ENCODE peak calls at places on chromosomes 5 and 9, in six cellular contexts. One of them, this sample, is unnamed.
A peak's percentile ranks its signal among the peaks of the same experiment; 100 is the strongest.

GRCh38 chr9:84123648-84124406 is 143.2 kb downstream of the RMI1 start:
- DNase-seq in HuH-7: no peak
- DNase-seq in ACHN: no peak
- DNase-seq in foreskin keratinocyte: no peak
- DNase-seq in mesothelial cell of epicardium: no peak
- DNase-seq in COLO829: no peak
- DNase-seq in this sample: no peak

GRCh38 chr5:55345327-55345726 is 37.5 kb downstream of the MTREX start:
- DNase-seq in foreskin keratinocyte: no peak
- DNase-seq in ACHN: peak; percentile 8
- DNase-seq in HuH-7: peak; percentile 12
- DNase-seq in COLO829: no peak
- DNase-seq in mesothelial cell of epicardium: no peak
- DNase-seq in this sample: no peak

GRCh38 chr9:112012026-112012902 is 115.7 kb downstream of the UGCG start:
- DNase-seq in COLO829: peak; percentile 69
- DNase-seq in mesothelial cell of epicardium: no peak
- DNase-seq in HuH-7: no peak
- DNase-seq in foreskin keratinocyte: peak; percentile 90
- DNase-seq in ACHN: peak; percentile 94
- DNase-seq in this sample: peak; percentile 28

GRCh38 chr9:91411096-91411771 is 12.4 kb downstream of the NFIL3 start:
- DNase-seq in COLO829: no peak
- DNase-seq in mesothelial cell of epicardium: no peak
- DNase-seq in ACHN: no peak
- DNase-seq in HuH-7: no peak
- DNase-seq in foreskin keratinocyte: no peak
- DNase-seq in this sample: no peak

GRCh38 chr9:37839491-37840461 is 39.2 kb downstream of the DCAF10 start:
- DNase-seq in ACHN: no peak
- DNase-seq in COLO829: no peak
- DNase-seq in foreskin keratinocyte: no peak
- DNase-seq in mesothelial cell of epicardium: no peak
- DNase-seq in HuH-7: no peak
- DNase-seq in this sample: peak; percentile 24

GRCh38 chr9:35687972-35688557 is 1.7 kb downstream of the TPM2 start:
- DNase-seq in HuH-7: no peak
- DNase-seq in mesothelial cell of epicardium: no peak
- DNase-seq in foreskin keratinocyte: no peak
- DNase-seq in ACHN: no peak
- DNase-seq in COLO829: no peak
- DNase-seq in this sample: no peak

GRCh38 chr5:159883522-159883950 is 32.7 kb upstream of the ADRA1B start:
- DNase-seq in mesothelial cell of epicardium: no peak
- DNase-seq in ACHN: no peak
- DNase-seq in HuH-7: no peak
- DNase-seq in COLO829: no peak
- DNase-seq in foreskin keratinocyte: peak; percentile 47
- DNase-seq in this sample: no peak

GRCh38 chr5:74672215-74672877 is 12.7 kb upstream of the HEXB start:
- DNase-seq in mesothelial cell of epicardium: no peak
- DNase-seq in COLO829: no peak
- DNase-seq in HuH-7: no peak
- DNase-seq in ACHN: no peak
- DNase-seq in foreskin keratinocyte: no peak
- DNase-seq in this sample: no peak

GRCh38 chr9:710951-711745 is 130.3 kb upstream of the DMRT1 start:
- DNase-seq in foreskin keratinocyte: no peak
- DNase-seq in mesothelial cell of epicardium: no peak
- DNase-seq in HuH-7: no peak
- DNase-seq in ACHN: no peak
- DNase-seq in COLO829: no peak
- DNase-seq in this sample: no peak

GRCh38 chr5:113293613-113294340 is 141.0 kb downstream of the TSSK1B start:
- DNase-seq in ACHN: peak; percentile 38
- DNase-seq in foreskin keratinocyte: no peak
- DNase-seq in mesothelial cell of epicardium: no peak
- DNase-seq in HuH-7: no peak
- DNase-seq in COLO829: no peak
- DNase-seq in this sample: peak; percentile 40

GRCh38 chr9:37445832-37446231 is 19.4 kb downstream of the ZBTB5 start:
- DNase-seq in mesothelial cell of epicardium: no peak
- DNase-seq in foreskin keratinocyte: no peak
- DNase-seq in COLO829: no peak
- DNase-seq in HuH-7: no peak
- DNase-seq in ACHN: no peak
- DNase-seq in this sample: no peak

GRCh38 chr9:124941689-124942561 is 1.0 kb upstream of the GOLGA1 start:
- DNase-seq in mesothelial cell of epicardium: peak; percentile 62
- DNase-seq in HuH-7: no peak
- DNase-seq in ACHN: peak; percentile 48
- DNase-seq in COLO829: no peak
- DNase-seq in foreskin keratinocyte: no peak
- DNase-seq in this sample: peak; percentile 44

GRCh38 chr5:160846642-160847041 is 5.4 kb downstream of the ATP10B start:
- DNase-seq in COLO829: no peak
- DNase-seq in HuH-7: no peak
- DNase-seq in mesothelial cell of epicardium: no peak
- DNase-seq in foreskin keratinocyte: no peak
- DNase-seq in ACHN: no peak
- DNase-seq in this sample: no peak

GRCh38 chr9:128369024-128369706 is 2.0 kb upstream of the URM1 start:
- DNase-seq in HuH-7: no peak
- DNase-seq in ACHN: no peak
- DNase-seq in foreskin keratinocyte: no peak
- DNase-seq in mesothelial cell of epicardium: no peak
- DNase-seq in COLO829: no peak
- DNase-seq in this sample: no peak

GRCh38 chr9:91256235-91256634 is 105.5 kb downstream of the AUH start:
- DNase-seq in mesothelial cell of epicardium: no peak
- DNase-seq in foreskin keratinocyte: no peak
- DNase-seq in HuH-7: no peak
- DNase-seq in ACHN: no peak
- DNase-seq in COLO829: no peak
- DNase-seq in this sample: no peak

GRCh38 chr5:93582677-93583524 is at the start of gene NR2F1:
- DNase-seq in HuH-7: peak; percentile 97
- DNase-seq in ACHN: peak; percentile 55
- DNase-seq in mesothelial cell of epicardium: no peak
- DNase-seq in COLO829: no peak
- DNase-seq in foreskin keratinocyte: no peak
- DNase-seq in this sample: peak; percentile 73

GRCh38 chr9:35026671-35027070 is 37.1 kb downstream of the DNAJB5 start:
- DNase-seq in COLO829: no peak
- DNase-seq in foreskin keratinocyte: no peak
- DNase-seq in ACHN: no peak
- DNase-seq in mesothelial cell of epicardium: no peak
- DNase-seq in HuH-7: no peak
- DNase-seq in this sample: no peak

GRCh38 chr5:94776167-94776566 is 157.7 kb downstream of the SLF1 start:
- DNase-seq in COLO829: peak; percentile 68
- DNase-seq in mesothelial cell of epicardium: no peak
- DNase-seq in foreskin keratinocyte: no peak
- DNase-seq in HuH-7: no peak
- DNase-seq in ACHN: no peak
- DNase-seq in this sample: no peak

GRCh38 chr5:135194573-135195266 is 160.7 kb upstream of the PITX1 start:
- DNase-seq in COLO829: no peak
- DNase-seq in HuH-7: no peak
- DNase-seq in ACHN: no peak
- DNase-seq in foreskin keratinocyte: no peak
- DNase-seq in mesothelial cell of epicardium: no peak
- DNase-seq in this sample: no peak

GRCh38 chr5:2753452-2754409 is 2.3 kb upstream of the IRX2 start:
- DNase-seq in ACHN: no peak
- DNase-seq in foreskin keratinocyte: no peak
- DNase-seq in mesothelial cell of epicardium: no peak
- DNase-seq in COLO829: no peak
- DNase-seq in HuH-7: no peak
- DNase-seq in this sample: no peak

GRCh38 chr9:137255448-137256114 is 454 bp downstream of the NELFB start:
- DNase-seq in foreskin keratinocyte: no peak
- DNase-seq in ACHN: no peak
- DNase-seq in mesothelial cell of epicardium: no peak
- DNase-seq in HuH-7: peak; percentile 75
- DNase-seq in COLO829: no peak
- DNase-seq in this sample: no peak

GRCh38 chr5:58773744-58774441 is 191.0 kb downstream of the RAB3C start:
- DNase-seq in HuH-7: no peak
- DNase-seq in COLO829: no peak
- DNase-seq in foreskin keratinocyte: no peak
- DNase-seq in ACHN: no peak
- DNase-seq in mesothelial cell of epicardium: no peak
- DNase-seq in this sample: no peak

GRCh38 chr5:143074414-143074996 is 304.3 kb downstream of the ARHGAP26 start:
- DNase-seq in COLO829: no peak
- DNase-seq in mesothelial cell of epicardium: no peak
- DNase-seq in HuH-7: no peak
- DNase-seq in foreskin keratinocyte: peak; percentile 63
- DNase-seq in ACHN: no peak
- DNase-seq in this sample: no peak

GRCh38 chr5:136094913-136095641 is 37.6 kb upstream of the SMAD5 start:
- DNase-seq in ACHN: no peak
- DNase-seq in mesothelial cell of epicardium: no peak
- DNase-seq in HuH-7: no peak
- DNase-seq in COLO829: no peak
- DNase-seq in foreskin keratinocyte: no peak
- DNase-seq in this sample: no peak

GRCh38 chr5:144583493-144584154 is 413.0 kb downstream of the KCTD16 start:
- DNase-seq in mesothelial cell of epicardium: no peak
- DNase-seq in foreskin keratinocyte: no peak
- DNase-seq in COLO829: no peak
- DNase-seq in HuH-7: no peak
- DNase-seq in ACHN: no peak
- DNase-seq in this sample: no peak

GRCh38 chr9:94665606-94666005 is 26.3 kb upstream of the FBP1 start:
- DNase-seq in HuH-7: no peak
- DNase-seq in COLO829: no peak
- DNase-seq in foreskin keratinocyte: no peak
- DNase-seq in ACHN: no peak
- DNase-seq in mesothelial cell of epicardium: no peak
- DNase-seq in this sample: no peak

GRCh38 chr9:76868897-76869296 is 37.0 kb downstream of the PRUNE2 start:
- DNase-seq in COLO829: no peak
- DNase-seq in mesothelial cell of epicardium: no peak
- DNase-seq in foreskin keratinocyte: peak; percentile 51
- DNase-seq in HuH-7: no peak
- DNase-seq in ACHN: peak; percentile 23
- DNase-seq in this sample: no peak

GRCh38 chr5:172612771-172613170 is 28.3 kb upstream of the NEURL1B start:
- DNase-seq in mesothelial cell of epicardium: no peak
- DNase-seq in ACHN: no peak
- DNase-seq in foreskin keratinocyte: no peak
- DNase-seq in HuH-7: no peak
- DNase-seq in COLO829: no peak
- DNase-seq in this sample: no peak

GRCh38 chr9:109906766-109907382 is 126.9 kb downstream of the PALM2AKAP2 start:
- DNase-seq in COLO829: peak; percentile 35
- DNase-seq in foreskin keratinocyte: no peak
- DNase-seq in ACHN: no peak
- DNase-seq in HuH-7: peak; percentile 18
- DNase-seq in mesothelial cell of epicardium: no peak
- DNase-seq in this sample: no peak

GRCh38 chr9:129383005-129383414 is 204.9 kb upstream of the IER5L start:
- DNase-seq in ACHN: no peak
- DNase-seq in COLO829: no peak
- DNase-seq in mesothelial cell of epicardium: peak; percentile 68
- DNase-seq in foreskin keratinocyte: peak; percentile 36
- DNase-seq in HuH-7: peak; percentile 62
- DNase-seq in this sample: no peak